ENCODE peak calls at places on chromosomes 4 and X, in four cellular contexts. Q is HepG2, E is K562, G is GM12878. R is an unnamed sample.

GRCh38 chr4:168487821-168488162 is 7.5 kb upstream of the DDX60L start:
- DNase-seq in Q (no peak), G (no peak), E (no peak), R (no peak)

GRCh38 chr4:165343353-165344191 is 16.1 kb downstream of the MSMO1 start:
- DNase-seq in E (no peak), Q (peak), G (no peak), R (no peak)

GRCh38 chr4:60482921-60483351 is 717.2 kb upstream of the ADGRL3 start:
- DNase-seq in Q (no peak), E (no peak), G (no peak), R (no peak)

GRCh38 chrX:38347136-38347535 is 5.3 kb upstream of the OTC start:
- DNase-seq in E (no peak), G (no peak), Q (no peak), R (no peak)

GRCh38 chr4:122541996-122542395 is 78.9 kb downstream of the IL21 start:
- DNase-seq in G (no peak), Q (no peak), E (no peak), R (no peak)

GRCh38 chrX:148530464-148531077 is 30.2 kb downstream of the AFF2 start:
- DNase-seq in G (no peak), E (no peak), Q (no peak), R (no peak)

GRCh38 chr4:2084316-2084715 is 25.2 kb downstream of the NAT8L start:
- DNase-seq in G (no peak), E (no peak), Q (no peak), R (no peak)

GRCh38 chr4:23966720-23967119 is 76.9 kb upstream of the PPARGC1A start:
- DNase-seq in Q (peak), G (no peak), E (peak), R (peak)

GRCh38 chrX:13511557-13512330 is 57.7 kb upstream of the EGFL6 start:
- DNase-seq in Q (no peak), G (no peak), E (no peak), R (no peak)

GRCh38 chr4:2322801-2323200 is 60.9 kb upstream of the MXD4 start:
- DNase-seq in G (no peak), Q (no peak), E (no peak), R (no peak)

GRCh38 chr4:119190354-119190753 is 22.2 kb upstream of the USP53 start:
- DNase-seq in Q (no peak), G (no peak), E (no peak), R (no peak)

GRCh38 chrX:120315776-120316175 is 4.5 kb upstream of the TMEM255A start:
- DNase-seq in G (no peak), E (no peak), Q (no peak), R (no peak)

GRCh38 chrX:105543271-105543670 is 279.1 kb upstream of the NRK start:
- DNase-seq in G (no peak), Q (no peak), E (no peak), R (no peak)

GRCh38 chrX:70979136-70979762 is 48.4 kb upstream of the SLC7A3 start:
- DNase-seq in G (no peak), E (peak), Q (peak), R (peak)

GRCh38 chr4:189974056-189974455 is 33.4 kb downstream of the FRG1 start:
- DNase-seq in E (peak), Q (peak), G (no peak), R (no peak)

GRCh38 chrX:154321624-154322023 is 26.0 kb downstream of the TKTL1 start:
- DNase-seq in Q (peak), E (peak), G (no peak), R (no peak)

GRCh38 chr4:148834804-148835598 is 392.8 kb upstream of the NR3C2 start:
- DNase-seq in Q (no peak), E (no peak), G (no peak), R (no peak)

GRCh38 chr4:48074657-48075056 is 58.1 kb downstream of the NIPAL1 start:
- DNase-seq in G (no peak), E (no peak), Q (no peak), R (no peak)

GRCh38 chr4:101037249-101037648 is 310.1 kb downstream of the PPP3CA start:
- DNase-seq in Q (peak), G (no peak), E (no peak), R (no peak)

GRCh38 chrX:13891367-13892146 is 74.7 kb upstream of the GPM6B start:
- DNase-seq in Q (no peak), E (no peak), G (no peak), R (no peak)

GRCh38 chrX:23792861-23793553 is 10.0 kb downstream of the SAT1 start:
- DNase-seq in Q (no peak), G (no peak), E (no peak), R (no peak)

GRCh38 chr4:123096038-123096437 is 173.6 kb upstream of the NUDT6 start:
- DNase-seq in Q (peak), E (peak), G (no peak), R (peak)

GRCh38 chr4:34861661-34862060 is 1382.7 kb downstream of the ARAP2 start:
- DNase-seq in E (no peak), Q (no peak), G (no peak), R (no peak)

GRCh38 chr4:84778041-84778440 is 188.4 kb downstream of the WDFY3 start:
- DNase-seq in Q (no peak), G (no peak), E (no peak), R (no peak)

GRCh38 chr4:3145251-3145908 is 70.9 kb downstream of the HTT start:
- DNase-seq in G (no peak), E (no peak), Q (no peak), R (no peak)

GRCh38 chr4:85779165-85779564 is 304.2 kb downstream of the ARHGAP24 start:
- DNase-seq in E (no peak), G (no peak), Q (no peak), R (no peak)

GRCh38 chr4:74578329-74578728 is 133.4 kb downstream of the AREG start:
- DNase-seq in G (no peak), Q (no peak), E (no peak), R (no peak)

GRCh38 chr4:16694491-16695276 is 203.8 kb downstream of the LDB2 start:
- DNase-seq in G (no peak), E (no peak), Q (no peak), R (no peak)

GRCh38 chr4:40448875-40449274 is 113.7 kb downstream of the CHRNA9 start:
- DNase-seq in Q (no peak), E (no peak), G (no peak), R (no peak)

GRCh38 chr4:25786497-25787065 is 76.2 kb downstream of the SEL1L3 start:
- DNase-seq in G (no peak), Q (no peak), E (no peak), R (no peak)

GRCh38 chrX:69968956-69969355 is 80.8 kb downstream of the AWAT2 start:
- DNase-seq in Q (no peak), G (no peak), E (no peak), R (no peak)

GRCh38 chrX:126170715-126171114 is 4.6 kb upstream of the DCAF12L2 start:
- DNase-seq in E (no peak), G (no peak), Q (no peak), R (no peak)

GRCh38 chrX:129230850-129231512 is 292.3 kb downstream of the SMARCA1 start:
- DNase-seq in Q (peak), E (no peak), G (no peak), R (no peak)

GRCh38 chr4:23952258-23952657 is 62.4 kb upstream of the PPARGC1A start:
- DNase-seq in E (no peak), Q (no peak), G (no peak), R (no peak)

DNA sequence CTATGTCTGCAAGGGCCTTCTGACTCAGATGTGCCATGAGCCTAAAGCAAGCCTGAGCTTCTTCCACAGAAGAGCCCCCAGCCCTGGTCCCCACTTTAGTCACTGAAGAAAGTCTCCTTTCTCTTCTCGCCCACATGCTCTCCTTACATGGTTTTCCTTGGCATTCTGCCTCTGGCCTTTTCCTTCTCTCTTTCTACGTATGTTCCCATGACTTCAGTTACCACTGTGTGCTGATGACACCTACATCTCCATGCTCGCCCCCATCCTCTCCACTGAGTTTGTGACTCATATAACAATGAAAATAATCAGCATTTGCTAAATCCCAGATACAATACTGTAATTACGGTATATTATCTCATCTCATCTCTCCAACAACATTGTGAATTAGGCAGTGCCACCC is 149.3 kb downstream of the AMMECR1 start:
- DNase-seq in E (no peak), Q (no peak), G (no peak), R (no peak)
- TF ChIP-seq FOXM1 in E (no peak), Q (no peak), G (no peak), R (no peak)

DNA sequence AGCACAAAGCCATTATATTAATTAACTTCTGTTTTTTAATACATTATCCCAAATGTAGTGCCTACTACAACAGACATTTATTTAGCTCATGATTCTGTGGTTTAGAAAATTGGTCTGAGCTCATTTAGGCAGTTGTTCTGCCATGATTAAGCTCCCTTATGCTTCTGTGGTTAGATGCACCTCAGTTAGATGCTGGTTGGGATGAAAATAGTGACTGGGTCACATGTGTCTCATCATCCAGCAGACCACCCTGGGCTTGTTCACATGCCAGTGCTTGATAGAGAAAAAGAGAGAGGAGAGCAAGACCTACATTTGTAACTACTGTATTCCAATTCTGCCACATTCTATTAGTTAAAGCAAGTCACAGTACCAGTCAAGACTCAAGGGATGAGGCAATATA is 376.4 kb upstream of the GNPDA2 start:
- DNase-seq in Q (no peak), G (no peak), E (no peak), R (no peak)
- TF ChIP-seq TARDBP in Q (no peak), G (no peak), E (no peak), R (no peak)

DNA sequence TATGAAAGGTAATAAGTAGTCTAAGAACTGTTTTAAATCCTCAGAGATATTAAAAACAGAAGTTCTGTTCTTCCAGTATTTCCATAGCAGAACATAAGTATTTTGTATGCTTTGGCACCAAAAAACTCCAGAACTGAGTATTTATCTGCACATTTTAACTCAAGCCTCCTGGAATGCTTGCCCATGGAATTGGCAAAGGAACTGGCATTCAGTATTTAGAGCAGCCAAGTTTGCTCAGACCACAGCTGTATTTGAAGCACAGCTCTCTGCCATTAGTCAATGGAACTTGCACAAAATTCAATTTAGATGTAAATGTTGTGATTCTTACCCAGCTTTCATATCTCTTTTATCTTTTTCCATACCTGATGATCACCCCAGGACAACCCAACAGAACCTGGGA is 42.2 kb downstream of the NDNF start:
- DNase-seq in G (no peak), Q (no peak), E (no peak), R (no peak)
- TF ChIP-seq FOXK2 in G (no peak), Q (no peak), E (no peak), R (no peak)

GRCh38 chr4:6773616-6774540 is 8.6 kb upstream of the KIAA0232 start:
- DNase-seq in E (no peak), G (no peak), Q (peak), R (no peak)

GRCh38 chr4:6770581-6771228 is 11.8 kb upstream of the KIAA0232 start:
- DNase-seq in G (no peak), E (no peak), Q (no peak), R (no peak)

GRCh38 chr4:6773106-6773505 is 9.4 kb upstream of the KIAA0232 start:
- DNase-seq in E (no peak), G (no peak), Q (no peak), R (no peak)

GRCh38 chr4:6771229-6771671 is 11.3 kb upstream of the KIAA0232 start:
- DNase-seq in E (no peak), Q (no peak), G (no peak), R (no peak)

DNA sequence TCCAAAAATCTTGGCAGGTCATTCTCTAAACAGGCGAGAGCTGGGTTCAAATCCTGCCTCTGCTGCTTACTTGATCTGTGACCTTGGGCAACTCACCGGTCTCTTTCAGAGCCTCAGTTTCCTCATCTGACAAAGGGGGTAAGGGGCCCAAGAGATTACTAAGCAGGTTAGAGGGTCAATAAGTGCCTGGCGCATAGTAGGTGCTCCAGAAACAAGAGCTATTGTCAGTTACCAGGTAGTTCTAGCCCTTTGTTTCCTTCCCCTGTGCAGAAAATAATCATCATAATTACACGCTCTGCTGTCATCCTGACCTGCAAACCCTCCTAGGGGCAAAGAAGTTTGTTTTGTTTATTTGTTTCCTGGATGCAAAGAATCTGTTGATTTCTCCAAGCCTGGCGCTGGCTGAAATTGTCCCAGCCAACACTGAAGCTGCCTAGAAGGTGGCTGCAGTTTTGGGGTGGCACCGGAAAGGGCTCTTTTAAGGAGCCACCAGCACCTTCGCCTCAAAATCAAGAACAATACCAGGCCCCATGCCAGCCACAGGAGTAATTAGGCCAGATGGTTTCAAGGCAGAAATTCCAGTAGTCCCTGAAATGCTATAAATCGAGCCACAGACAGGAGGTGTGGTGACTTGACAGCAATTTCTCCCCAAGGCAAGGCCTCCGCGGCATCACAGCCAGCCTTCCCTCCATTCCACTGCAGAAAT is 10.2 kb upstream of the KIAA0232 start:
- DNase-seq in E (no peak), G (no peak), Q (no peak), R (no peak)
- TF ChIP-seq FOXM1 in E (no peak), G (no peak), Q (no peak), R (no peak)

GRCh38 chr4:128837198-128837597 is 27.7 kb downstream of the JADE1 start:
- DNase-seq in Q (peak), E (no peak), G (no peak), R (no peak)
- TF ChIP-seq TARDBP in Q (no peak), E (no peak), G (no peak), R (no peak)

R was measured in HEK293T.